ENCODE peak calls at places on chromosomes 3 and 15, in nine cellular contexts. X is foreskin melanocyte; D is B cell; L is NCI-H187 treated with DMSO at 0.1 percent for 48 hours; F is left lung; J is amniotic epithelial cell; W is activated CD8-positive, alpha-beta T cell treated with anti-CD3 and anti-CD28 coated beads, Interleukin-2, amount 10 ng/mL, durations not matched to agents 7 days and 5 days; Q is amygdala; S is T-helper 22 cell. P is an unnamed sample.

GRCh38 chr3:51637941-51638471 is 33.0 kb upstream of the TEX264 start:
- DNase-seq in D (peak), X (peak), J (peak), L (no peak), Q (no peak), W (peak), F (no peak), S (no peak), P (no peak)

GRCh38 chr15:90618330-90619136 is 88.8 kb downstream of the CRTC3 start:
- DNase-seq in L (peak), D (no peak), S (no peak), J (no peak), Q (no peak), X (no peak), W (no peak), F (no peak), P (no peak)

GRCh38 chr3:10244004-10244403 is 4.3 kb upstream of the TATDN2 start:
- DNase-seq in W (no peak), Q (no peak), F (no peak), X (no peak), D (no peak), S (no peak), J (peak), L (no peak), P (no peak)

GRCh38 chr3:4351164-4351855 is 48.1 kb downstream of the SETMAR start:
- DNase-seq in Q (no peak), J (peak), S (no peak), X (no peak), W (peak), D (no peak), L (no peak), F (no peak), P (no peak)

GRCh38 chr3:160454995-160455394 is 5.4 kb upstream of the TRIM59 start:
- DNase-seq in L (no peak), X (no peak), J (no peak), D (no peak), S (no peak), F (no peak), W (no peak), Q (no peak), P (no peak)

GRCh38 chr3:151282921-151283320 is 4.6 kb upstream of the P2RY14 start:
- DNase-seq in X (peak), D (no peak), J (peak), L (peak), S (no peak), F (no peak), Q (no peak), W (no peak), P (no peak)

GRCh38 chr15:83206971-83207621 is 527 bp downstream of the HDGFL3 start:
- DNase-seq in W (no peak), D (no peak), L (no peak), Q (peak), J (peak), F (peak), X (peak), S (no peak), P (no peak)

GRCh38 chr15:20340931-20341661 is 200.5 kb downstream of the GOLGA6L6 start:
- DNase-seq in F (no peak), D (peak), W (peak), Q (no peak), S (no peak), L (no peak), J (no peak), X (no peak), P (no peak)

GRCh38 chr3:185931777-185932176 is 6.0 kb downstream of the TRA2B start:
- DNase-seq in S (no peak), J (no peak), X (no peak), L (no peak), Q (no peak), W (no peak), D (no peak), F (no peak), P (no peak)

GRCh38 chr3:97719156-97719821 is 45.3 kb upstream of the ARL6 start:
- DNase-seq in D (peak), S (peak), X (peak), J (peak), W (peak), L (peak), F (peak), Q (no peak), P (peak)

GRCh38 chr3:170064108-170064507 is 26.3 kb downstream of the GPR160 start:
- DNase-seq in D (no peak), S (no peak), Q (no peak), L (no peak), F (no peak), J (no peak), X (no peak), W (no peak), P (no peak)

GRCh38 chr3:14150491-14151230 is 25.8 kb downstream of the TMEM43 start:
- DNase-seq in W (no peak), L (no peak), S (no peak), X (no peak), Q (no peak), F (no peak), D (no peak), J (no peak), P (no peak)

GRCh38 chr3:22306454-22306853 is 555.4 kb upstream of the ZNF385D start:
- DNase-seq in Q (no peak), S (no peak), D (no peak), X (no peak), J (no peak), F (no peak), L (no peak), W (no peak), P (no peak)

GRCh38 chr3:176737480-176738147 is 459.7 kb downstream of the TBL1XR1 start:
- DNase-seq in F (no peak), L (no peak), X (no peak), S (no peak), Q (no peak), D (no peak), W (no peak), J (no peak), P (no peak)

GRCh38 chr3:13705702-13706280 is 156.9 kb downstream of the FBLN2 start:
- DNase-seq in W (no peak), Q (no peak), J (no peak), X (no peak), L (no peak), F (peak), D (peak), S (no peak), P (no peak)

P was measured in anterior cingulate cortex.